ENCODE peak calls at places on chromosomes 11 and 22, in four cellular contexts. J, W, X and F are unnamed samples.

GRCh38 chr11:73270855-73271477 is 1.2 kb upstream of the P2RY6 start:
- DNase-seq in J (no peak), W (no peak), X (no peak), F (no peak)

GRCh38 chr11:69202511-69203221 is 46.9 kb downstream of the SMIM38 start:
- DNase-seq in J (no peak), W (no peak), X (no peak), F (no peak)

GRCh38 chr11:110928373-110928772 is 216.1 kb upstream of the ARHGAP20 start:
- DNase-seq in J (no peak), W (no peak), X (no peak), F (no peak)

GRCh38 chr11:73157141-73158010 is 15.3 kb upstream of the FCHSD2 start:
- DNase-seq in J (peak), W (no peak), X (no peak), F (no peak)

GRCh38 chr22:21970037-21970799 is 12.4 kb downstream of the TOP3B start:
- DNase-seq in J (no peak), W (no peak), X (no peak), F (no peak)

GRCh38 chr22:50548046-50548912 is 2.6 kb downstream of the KLHDC7B start:
- DNase-seq in J (no peak), W (peak), X (no peak), F (peak)

GRCh38 chr11:74487875-74488274 is 5.6 kb downstream of the LIPT2 start:
- DNase-seq in J (no peak), W (no peak), X (no peak), F (peak)

GRCh38 chr22:35637254-35637653 is 11.0 kb upstream of the APOL6 start:
- DNase-seq in J (no peak), W (no peak), X (no peak), F (no peak)

GRCh38 chr11:72568861-72569260 is 105.4 kb downstream of the PDE2A start:
- DNase-seq in J (no peak), W (no peak), X (no peak), F (no peak)

GRCh38 chr22:17352798-17353197 is 16.5 kb upstream of the CECR2 start:
- DNase-seq in J (no peak), W (no peak), X (no peak), F (no peak)

GRCh38 chr22:39422101-39422500 is 22.5 kb downstream of the TAB1 start:
- DNase-seq in J (no peak), W (no peak), X (no peak), F (no peak)

GRCh38 chr11:113274708-113275582 is 39.4 kb upstream of the TTC12 start:
- DNase-seq in J (peak), W (no peak), X (no peak), F (no peak)

GRCh38 chr11:112159098-112159761 is 4.7 kb downstream of the IL18 start:
- DNase-seq in J (no peak), W (no peak), X (no peak), F (no peak)

GRCh38 chr22:21587803-21588611 is 20.5 kb downstream of the UBE2L3 start:
- DNase-seq in J (peak), W (no peak), X (no peak), F (no peak)

GRCh38 chr11:118074785-118075184 is 2.1 kb upstream of the TMPRSS4 start:
- DNase-seq in J (no peak), W (no peak), X (no peak), F (no peak)

GRCh38 chr11:4084406-4084805 is 10.2 kb upstream of the RRM1 start:
- DNase-seq in J (no peak), W (no peak), X (no peak), F (no peak)

GRCh38 chr11:1548221-1549070 is 23.6 kb downstream of the DUSP8 start:
- DNase-seq in J (no peak), W (peak), X (no peak), F (peak)

GRCh38 chr11:43825217-43825816 is 55.3 kb upstream of the ALKBH3 start:
- DNase-seq in J (no peak), W (peak), X (no peak), F (peak)

GRCh38 chr22:17627961-17628303 is 617 bp downstream of the ATP6V1E1 start:
- DNase-seq in J (no peak), W (no peak), X (no peak), F (no peak)

GRCh38 chr22:46619830-46620501 is at the start of gene GRAMD4:
- DNase-seq in J (peak), W (no peak), X (no peak), F (peak)

GRCh38 chr11:47861762-47862161 is 13.6 kb upstream of the NUP160 start:
- DNase-seq in J (no peak), W (no peak), X (no peak), F (no peak)

GRCh38 chr22:49977578-49977977 is 17.0 kb downstream of the PIM3 start:
- DNase-seq in J (no peak), W (peak), X (no peak), F (no peak)

GRCh38 chr11:69293819-69294505 is at the start of gene MYEOV:
- DNase-seq in J (no peak), W (no peak), X (no peak), F (no peak)

GRCh38 chr11:74269161-74269809 is 42.2 kb downstream of the P4HA3 start:
- DNase-seq in J (no peak), W (no peak), X (no peak), F (no peak)

GRCh38 chr11:103631841-103632240 is 404.6 kb upstream of the DDI1 start:
- DNase-seq in J (no peak), W (no peak), X (no peak), F (no peak)

GRCh38 chr11:64258946-64259532 is 7.7 kb downstream of the PLCB3 start:
- DNase-seq in J (no peak), W (no peak), X (no peak), F (no peak)

GRCh38 chr11:2630679-2631078 is 69.1 kb downstream of the KCNQ1OT1 start:
- DNase-seq in J (no peak), W (no peak), X (no peak), F (no peak)

GRCh38 chr11:71252782-71253730 is 679 bp upstream of the SHANK2 start:
- DNase-seq in J (no peak), W (peak), X (peak), F (peak)

GRCh38 chr22:36644333-36644757 is 59.2 kb downstream of the CACNG2 start:
- DNase-seq in J (no peak), W (peak), X (peak), F (peak)

GRCh38 chr22:50274311-50274710 is 4.1 kb upstream of the MAPK11 start:
- DNase-seq in J (no peak), W (peak), X (no peak), F (peak)

GRCh38 chr11:16881074-16881709 is 133.0 kb downstream of the PLEKHA7 start:
- DNase-seq in J (peak), W (peak), X (no peak), F (peak)

GRCh38 chr11:74373382-74373781 is 24.9 kb downstream of the PGM2L1 start:
- DNase-seq in J (no peak), W (no peak), X (no peak), F (no peak)

GRCh38 chr22:21989049-21989448 is 6.5 kb upstream of the TOP3B start:
- DNase-seq in J (no peak), W (no peak), X (no peak), F (no peak)